ENCODE peak calls at places on chromosome 19, in five cellular contexts. E is kidney epithelial cell; D is naive thymus-derived CD4-positive, alpha-beta T cell; H is breast epithelium; V is adrenal gland. K is an unnamed sample. For H3K36me3, the result is how much of the 10 kb centered on the place peaks cover.

GRCh38 chr19:49339364-49340068 is 4.3 kb downstream of the CD37 start:
- DNase-seq in D (no peak), E (peak), V (peak), H (peak), K (peak)

GRCh38 chr19:33048806-33049676 is 15.6 kb downstream of the RHPN2 start:
- DNase-seq in D (no peak), V (no peak), E (no peak), H (no peak), K (no peak)

GRCh38 chr19:3336680-3337523 is 29.5 kb upstream of the NFIC start:
- DNase-seq in V (peak), D (no peak), H (peak), E (peak), K (peak)

GRCh38 chr19:3381701-3382372 is 15.5 kb downstream of the NFIC start:
- DNase-seq in E (no peak), H (no peak), D (no peak), V (peak), K (no peak)

GRCh38 chr19:38683393-38684077 is 36.1 kb downstream of the ACTN4 start:
- DNase-seq in V (peak), E (peak), D (no peak), H (peak), K (peak)

GRCh38 chr19:41307954-41308449 is 2.0 kb upstream of the CCDC97 start:
- DNase-seq in D (no peak), V (no peak), H (no peak), E (no peak), K (no peak)

GRCh38 chr19:7732045-7732444 is at the start of gene CLEC4G:
- DNase-seq in V (no peak), D (no peak), E (no peak), H (no peak), K (no peak)

GRCh38 chr19:45901432-45901903 is 945 bp downstream of the MYPOP start:
- DNase-seq in D (peak), H (no peak), V (peak), E (no peak), K (peak)

GRCh38 chr19:50777830-50778303 is 7.6 kb downstream of the GPR32 start:
- DNase-seq in E (no peak), H (no peak), V (no peak), D (no peak), K (no peak)

GRCh38 chr19:46020819-46021125 is 2.1 kb downstream of the PGLYRP1 start:
- DNase-seq in D (no peak), E (no peak), H (no peak), V (no peak), K (no peak)

GRCh38 chr19:44712864-44713515 is 14.0 kb downstream of the CEACAM16 start:
- DNase-seq in D (no peak), H (no peak), V (no peak), E (no peak), K (no peak)

GRCh38 chr19:42198676-42199439 is 18.6 kb downstream of the DEDD2 start:
- DNase-seq in D (peak), H (no peak), E (no peak), V (no peak), K (no peak)

GRCh38 chr19:47514151-47514868 is 553 bp downstream of the NAPA start:
- DNase-seq in V (no peak), E (no peak), D (no peak), H (no peak), K (no peak)

GRCh38 chr19:1907563-1908363 is 2.6 kb downstream of the ADAT3 start:
- DNase-seq in D (no peak), V (no peak), E (no peak), H (no peak), K (no peak)

GRCh38 chr19:39046037-39046821 is 13.9 kb upstream of the FBXO27 start:
- DNase-seq in V (no peak), D (no peak), H (no peak), E (no peak), K (no peak)

GRCh38 chr19:13796301-13797057 is 1.2 kb downstream of the ZSWIM4 start:
- DNase-seq in E (peak), V (peak), H (peak), D (no peak), K (peak)

GRCh38 chr19:46069841-46070341 is 29.1 kb upstream of the IGFL4 start:
- DNase-seq in D (no peak), V (peak), H (no peak), E (peak), K (peak)

GRCh38 chr19:47619763-47620162 is 10.8 kb downstream of the BICRA start:
- DNase-seq in D (no peak), E (no peak), V (no peak), H (no peak), K (no peak)

GRCh38 chr19:39540333-39540673 is 342 bp upstream of the EID2 start:
- DNase-seq in V (no peak), D (no peak), H (no peak), E (no peak), K (no peak)

GRCh38 chr19:13024126-13024957 is 29.1 kb downstream of the NFIX start:
- DNase-seq in E (no peak), V (no peak), H (no peak), D (no peak), K (no peak)

GRCh38 chr19:38142176-38143035 is 81.6 kb downstream of the DPF1 start:
- DNase-seq in V (peak), H (no peak), E (no peak), D (peak), K (peak)

GRCh38 chr19:33683881-33684549 is 62.3 kb downstream of the CHST8 start:
- DNase-seq in D (no peak), H (peak), V (peak), E (peak), K (peak)

DNA sequence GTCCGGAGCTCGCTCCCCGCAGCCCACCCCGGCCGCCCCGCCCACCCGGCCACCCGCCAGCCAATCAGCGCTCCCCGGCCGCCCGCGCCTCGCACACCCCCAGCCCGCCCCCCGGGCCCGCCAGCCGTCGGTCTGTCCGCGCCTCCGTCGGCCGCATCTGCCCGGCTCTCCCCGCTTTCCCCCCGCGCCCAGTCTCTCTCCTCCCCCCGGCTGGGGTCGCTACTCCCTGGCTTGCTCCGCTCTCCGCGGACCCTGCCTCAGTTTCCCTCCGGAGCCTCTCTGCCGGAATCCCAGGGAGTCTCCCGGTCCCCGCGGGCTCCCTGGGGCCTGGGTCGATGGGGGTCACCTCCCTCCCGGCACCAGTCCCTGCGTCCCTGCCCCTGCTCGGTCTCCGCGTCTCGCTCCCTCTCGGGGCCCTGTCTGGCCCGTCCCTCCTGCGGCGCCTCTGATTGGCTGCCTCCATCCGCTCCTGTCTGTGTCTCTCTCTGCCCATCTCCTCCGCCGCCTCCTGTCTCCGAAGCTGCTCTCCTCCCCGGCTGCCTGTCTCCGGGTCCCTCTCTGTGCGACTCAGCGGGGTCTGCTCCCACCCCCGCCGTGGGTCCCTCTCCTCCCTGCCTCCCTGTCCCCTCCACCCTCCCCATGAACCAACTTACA is 485 bp downstream of the IL11 start:
- DNase-seq in V (no peak), D (no peak), H (no peak), E (no peak), K (peak)
- H3K4me3 ChIP-seq in V (no peak), D (peak), H (peak), E (peak), K (peak)

GRCh38 chr19:18852634-18853033 is 20.9 kb downstream of the UPF1 start:
- DNase-seq in V (no peak), H (no peak), D (no peak), E (no peak), K (no peak)

GRCh38 chr19:18851673-18852325 is 20.0 kb downstream of the UPF1 start:
- DNase-seq in V (no peak), D (no peak), H (no peak), E (no peak), K (no peak)

GRCh38 chr19:18849838-18850400 is 18.2 kb downstream of the UPF1 start:
- DNase-seq in H (no peak), V (no peak), D (no peak), E (no peak), K (no peak)

GRCh38 chr19:18848860-18849661 is 17.3 kb downstream of the UPF1 start:
- DNase-seq in H (no peak), E (no peak), V (no peak), D (no peak), K (no peak)

GRCh38 chr19:18850560-18851375 is 19.0 kb downstream of the UPF1 start:
- DNase-seq in E (no peak), V (no peak), D (no peak), H (no peak), K (no peak)
- H3K36me3 ChIP-seq in E (under half), V (half or more), D (half or more), H (under half), K (half or more)

DNA sequence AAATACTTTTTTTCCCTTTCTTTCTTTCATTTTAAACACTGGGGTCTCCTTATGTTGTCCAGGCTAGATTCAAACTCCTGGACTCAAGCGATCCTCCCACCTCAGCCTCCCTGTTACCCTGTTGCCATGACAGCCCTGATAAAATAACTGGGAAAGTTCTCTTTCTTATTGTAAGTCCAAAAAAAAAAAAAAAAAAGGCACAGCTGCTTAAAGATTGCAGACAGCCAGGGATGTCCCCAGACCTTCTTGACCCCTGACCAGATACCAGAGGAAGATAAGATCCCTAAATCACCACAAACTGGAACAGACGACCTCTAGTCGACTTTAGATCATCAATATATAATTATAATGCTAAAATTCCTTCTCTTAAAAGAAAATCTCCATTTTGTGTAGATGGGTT is 1.1 kb upstream of the MVB12A start:
- DNase-seq in H (no peak), D (no peak), E (no peak), V (no peak), K (no peak)
- H3K4me3 ChIP-seq in H (no peak), D (no peak), E (no peak), V (no peak), K (peak)

GRCh38 chr19:52070496-52070895 is 21.9 kb upstream of the ZNF432 start:
- DNase-seq in E (no peak), H (no peak), V (no peak), D (no peak), K (peak)
- H3K36me3 ChIP-seq in E (under half), H (under half), V (under half), D (half or more), K (half or more)

GRCh38 chr19:23065306-23065705 is 51.5 kb upstream of the ZNF730 start:
- DNase-seq in D (no peak), H (no peak), V (no peak), E (no peak), K (no peak)

GRCh38 chr19:23060016-23060415 is 56.8 kb upstream of the ZNF730 start:
- DNase-seq in V (no peak), D (no peak), E (no peak), H (no peak), K (no peak)

DNA sequence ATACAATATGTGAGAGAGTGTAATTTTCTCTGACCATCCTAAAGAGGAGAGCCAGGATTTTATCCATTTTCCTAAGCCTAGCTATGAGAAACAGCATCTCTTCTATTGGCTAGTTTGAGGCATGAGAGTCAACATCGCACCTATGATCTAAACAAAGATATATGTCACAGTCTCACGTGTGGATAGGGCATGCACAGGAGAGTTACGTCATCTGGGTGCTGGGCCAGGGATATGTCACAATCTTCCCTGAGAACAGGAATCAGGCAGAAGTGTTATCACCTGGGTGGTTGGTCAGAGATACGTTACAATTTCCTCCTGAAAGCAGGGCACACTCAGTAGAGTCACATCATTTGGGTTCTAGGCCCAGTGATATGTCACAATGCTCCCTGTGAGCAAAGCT is 53.9 kb upstream of the ZNF730 start:
- DNase-seq in V (no peak), H (no peak), E (no peak), D (no peak), K (no peak)
- H3K4me3 ChIP-seq in V (no peak), H (no peak), E (no peak), D (no peak), K (no peak)

K was measured in MG63.